ENCODE peak calls at places on chromosomes 4 and X, in four cellular contexts. N, Z, T and F are unnamed samples.

GRCh38 chr4:122481766-122482405 is 25.4 kb upstream of the IL2 start:
- DNase-seq in T (no peak), Z (peak; percentile 32), N (no peak), F (no peak)

GRCh38 chr4:56618734-56619133 is 62.4 kb downstream of the HOPX start:
- DNase-seq in Z (no peak), N (no peak), T (no peak), F (no peak)

GRCh38 chrX:16466640-16467432 is 183.1 kb upstream of the S100G start:
- DNase-seq in Z (peak; percentile 36), T (no peak), N (peak; percentile 68), F (no peak)

GRCh38 chrX:2497961-2498780 is 2.6 kb downstream of the DHRSX start:
- DNase-seq in N (peak; percentile 23), Z (peak; percentile 43), T (no peak), F (no peak)

GRCh38 chr4:26081795-26082498 is 167.9 kb downstream of the SMIM20 start:
- DNase-seq in Z (peak; percentile 62), T (no peak), N (peak; percentile 52), F (no peak)

GRCh38 chr4:156322592-156322991 is 368.9 kb upstream of the CTSO start:
- DNase-seq in T (no peak), N (peak; percentile 90), Z (peak; percentile 91), F (no peak)

GRCh38 chr4:113328514-113328913 is 279.1 kb downstream of the ANK2 start:
- DNase-seq in N (no peak), Z (no peak), T (no peak), F (no peak)

GRCh38 chrX:99703467-99703866 is 706.6 kb downstream of the PCDH19 start:
- DNase-seq in T (no peak), Z (no peak), N (no peak), F (no peak)

GRCh38 chr4:83725076-83726074 is 189.5 kb downstream of the GPAT3 start:
- DNase-seq in T (no peak), N (no peak), Z (no peak), F (no peak)

GRCh38 chrX:153494541-153495361 is at the start of gene BGN:
- DNase-seq in N (peak; percentile 44), T (no peak), Z (peak; percentile 34), F (no peak)

GRCh38 chr4:23373269-23373668 is 516.6 kb downstream of the PPARGC1A start:
- DNase-seq in Z (no peak), T (no peak), N (peak; percentile 4), F (no peak)

GRCh38 chrX:497201-497710 is 110.5 kb upstream of the PPP2R3B start:
- DNase-seq in Z (no peak), N (no peak), T (no peak), F (no peak)